ENCODE peak calls at places on chromosomes 13 and 19, in five cellular contexts. One of them, this sample, is unnamed.
A peak's percentile ranks its signal among the peaks of the same experiment; 100 is the strongest.

GRCh38 chr13:21232196-21232595 is 55.7 kb downstream of the MRPL57 start:
- DNase-seq in A549: no peak
- DNase-seq in lung: peak; percentile 24
- DNase-seq in AG04450: peak; percentile 6
- DNase-seq in spleen: no peak
- DNase-seq in this sample: peak; percentile 47

GRCh38 chr13:38417727-38418126 is 68.1 kb downstream of the UFM1 start:
- DNase-seq in A549: no peak
- DNase-seq in lung: no peak
- DNase-seq in AG04450: no peak
- DNase-seq in spleen: no peak
- DNase-seq in this sample: no peak

GRCh38 chr13:71242191-71242590 is 624.8 kb downstream of the DACH1 start:
- DNase-seq in A549: no peak
- DNase-seq in lung: no peak
- DNase-seq in AG04450: no peak
- DNase-seq in spleen: no peak
- DNase-seq in this sample: no peak

GRCh38 chr13:83372786-83373185 is 509.5 kb downstream of the SLITRK1 start:
- DNase-seq in A549: no peak
- DNase-seq in lung: no peak
- DNase-seq in AG04450: no peak
- DNase-seq in spleen: no peak
- DNase-seq in this sample: no peak

GRCh38 chr19:49691243-49692101 is 556 bp downstream of the CPT1C start:
- DNase-seq in A549: no peak
- DNase-seq in lung: no peak
- DNase-seq in AG04450: no peak
- DNase-seq in spleen: no peak
- DNase-seq in this sample: no peak

GRCh38 chr19:29831041-29831548 is 19.3 kb downstream of the CCNE1 start:
- DNase-seq in A549: no peak
- DNase-seq in lung: no peak
- DNase-seq in AG04450: no peak
- DNase-seq in spleen: no peak
- DNase-seq in this sample: peak; percentile 32

GRCh38 chr19:40263440-40264313 is 21.5 kb downstream of the AKT2 start:
- DNase-seq in A549: no peak
- DNase-seq in lung: no peak
- DNase-seq in AG04450: no peak
- DNase-seq in spleen: no peak
- DNase-seq in this sample: no peak

GRCh38 chr13:95033890-95034289 is 267.4 kb downstream of the ABCC4 start:
- DNase-seq in A549: no peak
- DNase-seq in lung: no peak
- DNase-seq in AG04450: no peak
- DNase-seq in spleen: no peak
- DNase-seq in this sample: no peak

GRCh38 chr13:23434431-23434830 is 929 bp upstream of the SACS start:
- DNase-seq in A549: no peak
- DNase-seq in lung: no peak
- DNase-seq in AG04450: no peak
- DNase-seq in spleen: no peak
- DNase-seq in this sample: no peak

GRCh38 chr19:46511237-46511636 is 15.6 kb upstream of the PNMA8B start:
- DNase-seq in A549: no peak
- DNase-seq in lung: no peak
- DNase-seq in AG04450: no peak
- DNase-seq in spleen: no peak
- DNase-seq in this sample: no peak

GRCh38 chr19:53991224-53992113 is at the start of gene CACNG6:
- DNase-seq in A549: peak; percentile 86
- DNase-seq in lung: peak; percentile 33
- DNase-seq in AG04450: no peak
- DNase-seq in spleen: no peak
- DNase-seq in this sample: no peak

GRCh38 chr19:49057636-49058234 is at the start of gene CGB7:
- DNase-seq in A549: peak; percentile 77
- DNase-seq in lung: peak; percentile 78
- DNase-seq in AG04450: no peak
- DNase-seq in spleen: peak; percentile 79
- DNase-seq in this sample: peak; percentile 64

GRCh38 chr13:63840551-63841421 is 2425.1 kb upstream of the PCDH20 start:
- DNase-seq in A549: no peak
- DNase-seq in lung: no peak
- DNase-seq in AG04450: no peak
- DNase-seq in spleen: no peak
- DNase-seq in this sample: peak; percentile 59

GRCh38 chr13:40576369-40576768 is 90.1 kb downstream of the FOXO1 start:
- DNase-seq in A549: no peak
- DNase-seq in lung: no peak
- DNase-seq in AG04450: no peak
- DNase-seq in spleen: no peak
- DNase-seq in this sample: no peak

GRCh38 chr13:31860002-31860401 is 120.7 kb downstream of the RXFP2 start:
- DNase-seq in A549: no peak
- DNase-seq in lung: no peak
- DNase-seq in AG04450: no peak
- DNase-seq in spleen: no peak
- DNase-seq in this sample: peak; percentile 32

GRCh38 chr13:109770436-109770835 is 15.9 kb downstream of the IRS2 start:
- DNase-seq in A549: no peak
- DNase-seq in lung: no peak
- DNase-seq in AG04450: no peak
- DNase-seq in spleen: no peak
- DNase-seq in this sample: no peak

GRCh38 chr13:22463089-22463488 is 717.7 kb upstream of the SGCG start:
- DNase-seq in A549: no peak
- DNase-seq in lung: no peak
- DNase-seq in AG04450: no peak
- DNase-seq in spleen: no peak
- DNase-seq in this sample: no peak

GRCh38 chr13:30113983-30114491 is 193.3 kb downstream of the KATNAL1 start:
- DNase-seq in A549: no peak
- DNase-seq in lung: peak; percentile 64
- DNase-seq in AG04450: no peak
- DNase-seq in spleen: no peak
- DNase-seq in this sample: no peak

GRCh38 chr13:39516140-39516539 is 86.9 kb downstream of the LHFPL6 start:
- DNase-seq in A549: no peak
- DNase-seq in lung: no peak
- DNase-seq in AG04450: no peak
- DNase-seq in spleen: no peak
- DNase-seq in this sample: no peak

GRCh38 chr19:43105496-43105895 is 23.0 kb upstream of the PSG2 start:
- DNase-seq in A549: no peak
- DNase-seq in lung: no peak
- DNase-seq in AG04450: no peak
- DNase-seq in spleen: no peak
- DNase-seq in this sample: no peak

GRCh38 chr19:47247308-47247990 is 8.9 kb upstream of the CCDC9 start:
- DNase-seq in A549: peak; percentile 73
- DNase-seq in lung: peak; percentile 84
- DNase-seq in AG04450: peak; percentile 49
- DNase-seq in spleen: peak; percentile 93
- DNase-seq in this sample: peak; percentile 87

GRCh38 chr13:42997381-42997780 is 5.3 kb upstream of the EPSTI1 start:
- DNase-seq in A549: no peak
- DNase-seq in lung: no peak
- DNase-seq in AG04450: no peak
- DNase-seq in spleen: no peak
- DNase-seq in this sample: no peak

GRCh38 chr13:106566682-106567420 is 1.1 kb downstream of the ARGLU1 start:
- DNase-seq in A549: peak; percentile 35
- DNase-seq in lung: peak; percentile 75
- DNase-seq in AG04450: no peak
- DNase-seq in spleen: peak; percentile 91
- DNase-seq in this sample: peak; percentile 63

GRCh38 chr19:7500811-7501450 is 12.1 kb upstream of the PEX11G start:
- DNase-seq in A549: peak; percentile 65
- DNase-seq in lung: no peak
- DNase-seq in AG04450: no peak
- DNase-seq in spleen: peak; percentile 87
- DNase-seq in this sample: no peak

GRCh38 chr19:48611872-48612271 is 3.0 kb downstream of the FAM83E start:
- DNase-seq in A549: no peak
- DNase-seq in lung: no peak
- DNase-seq in AG04450: no peak
- DNase-seq in spleen: no peak
- DNase-seq in this sample: no peak

GRCh38 chr19:861756-862528 is 2.5 kb downstream of the CFD start:
- DNase-seq in A549: no peak
- DNase-seq in lung: peak; percentile 73
- DNase-seq in AG04450: no peak
- DNase-seq in spleen: peak; percentile 88
- DNase-seq in this sample: no peak

GRCh38 chr19:1923319-1923718 is 17.7 kb upstream of the CSNK1G2 start:
- DNase-seq in A549: no peak
- DNase-seq in lung: no peak
- DNase-seq in AG04450: no peak
- DNase-seq in spleen: no peak
- DNase-seq in this sample: no peak
- H3K27ac ChIP-seq in A549: no peak overlapping the region
- H3K27ac ChIP-seq in lung: no peak overlapping the region
- H3K27ac ChIP-seq in AG04450: no peak overlapping the region
- H3K27ac ChIP-seq in spleen: peak overlapping the region; percentile 73
- H3K27ac ChIP-seq in this sample: no peak overlapping the region

GRCh38 chr13:28136916-28137315 is 1.4 kb upstream of the PAN3 start:
- DNase-seq in A549: no peak
- DNase-seq in lung: no peak
- DNase-seq in AG04450: no peak
- DNase-seq in spleen: no peak
- DNase-seq in this sample: no peak

GRCh38 chr13:28140433-28141125 is 2.2 kb downstream of the PAN3 start:
- DNase-seq in A549: no peak
- DNase-seq in lung: no peak
- DNase-seq in AG04450: no peak
- DNase-seq in spleen: no peak
- DNase-seq in this sample: no peak

GRCh38 chr13:28138012-28138755 is at the start of gene PAN3:
- DNase-seq in A549: peak; percentile 55
- DNase-seq in lung: peak; percentile 91
- DNase-seq in AG04450: peak; percentile 74
- DNase-seq in spleen: peak; percentile 99
- DNase-seq in this sample: peak; percentile 95

GRCh38 chr13:28138756-28139470 is 568 bp downstream of the PAN3 start:
- DNase-seq in A549: peak; percentile 42
- DNase-seq in lung: peak; percentile 89
- DNase-seq in AG04450: peak; percentile 85
- DNase-seq in spleen: peak; percentile 96
- DNase-seq in this sample: peak; percentile 84

DNA sequence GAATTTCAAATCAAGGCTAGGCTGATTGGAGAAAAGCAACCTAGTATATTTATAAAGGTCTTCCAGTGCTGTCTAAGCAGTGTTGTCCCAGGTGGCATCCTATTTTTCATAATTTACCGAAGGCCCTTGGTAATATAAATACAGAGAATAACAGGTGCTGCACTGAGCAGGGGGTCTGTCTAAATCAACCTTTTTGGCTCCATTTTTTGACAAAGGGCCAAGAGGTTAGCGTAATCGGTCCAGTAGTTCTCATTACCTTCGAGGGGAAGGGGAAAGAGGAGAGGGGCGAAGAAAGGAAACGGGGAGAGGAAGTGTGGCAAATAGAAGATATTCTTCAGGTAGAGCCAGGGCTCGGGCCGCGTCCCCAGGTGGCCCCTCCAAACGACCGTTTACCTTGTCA is 789 bp upstream of the PAN3 start:
- DNase-seq in A549: no peak
- DNase-seq in lung: no peak
- DNase-seq in AG04450: no peak
- DNase-seq in spleen: no peak
- DNase-seq in this sample: no peak
- H3K27ac ChIP-seq in A549: peak overlapping the region; percentile 100
- H3K27ac ChIP-seq in lung: peak overlapping the region; percentile 99
- H3K27ac ChIP-seq in AG04450: peak overlapping the region; percentile 92
- H3K27ac ChIP-seq in spleen: peak overlapping the region; percentile 100
- H3K27ac ChIP-seq in this sample: peak overlapping the region; percentile 96

DNA sequence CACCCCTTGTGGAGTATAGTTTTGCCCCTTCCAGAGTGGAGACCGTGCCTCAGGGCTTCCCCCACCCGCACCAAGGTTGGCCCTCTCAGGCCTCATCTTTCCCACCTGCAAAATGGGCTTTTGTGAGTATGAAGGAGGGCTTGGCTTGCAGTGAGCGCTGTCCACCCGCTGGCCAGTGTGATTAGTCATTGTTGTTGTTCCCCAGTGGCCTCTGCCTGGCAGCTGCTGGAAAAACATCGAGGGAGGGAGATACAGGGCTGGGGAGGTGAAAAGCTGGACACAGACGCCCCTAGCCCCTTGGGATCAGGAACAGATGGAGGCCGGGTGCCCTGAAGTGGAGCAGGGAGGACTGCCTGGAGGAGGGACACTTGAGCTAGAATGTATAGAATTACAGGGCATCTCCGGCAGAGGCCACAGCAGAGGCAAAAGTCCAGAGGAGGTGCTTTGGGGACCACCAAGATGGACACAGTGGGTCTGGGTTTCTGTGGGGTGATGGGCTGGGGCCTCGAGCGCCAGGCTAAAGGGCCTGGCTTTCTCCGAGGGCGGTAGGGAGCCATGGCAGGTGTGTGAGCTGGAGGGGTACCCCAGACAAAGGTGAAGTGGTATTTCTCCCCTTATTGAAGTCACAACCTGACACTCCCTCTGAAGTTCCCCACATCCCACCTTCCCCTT is 3.9 kb upstream of the IL12RB1 start:
- DNase-seq in A549: no peak
- DNase-seq in lung: no peak
- DNase-seq in AG04450: no peak
- DNase-seq in spleen: peak; percentile 83
- DNase-seq in this sample: no peak
- H3K27ac ChIP-seq in A549: no peak overlapping the region
- H3K27ac ChIP-seq in lung: no peak overlapping the region
- H3K27ac ChIP-seq in AG04450: no peak overlapping the region
- H3K27ac ChIP-seq in spleen: peak overlapping the region; percentile 97
- H3K27ac ChIP-seq in this sample: peak overlapping the region; percentile 42

DNA sequence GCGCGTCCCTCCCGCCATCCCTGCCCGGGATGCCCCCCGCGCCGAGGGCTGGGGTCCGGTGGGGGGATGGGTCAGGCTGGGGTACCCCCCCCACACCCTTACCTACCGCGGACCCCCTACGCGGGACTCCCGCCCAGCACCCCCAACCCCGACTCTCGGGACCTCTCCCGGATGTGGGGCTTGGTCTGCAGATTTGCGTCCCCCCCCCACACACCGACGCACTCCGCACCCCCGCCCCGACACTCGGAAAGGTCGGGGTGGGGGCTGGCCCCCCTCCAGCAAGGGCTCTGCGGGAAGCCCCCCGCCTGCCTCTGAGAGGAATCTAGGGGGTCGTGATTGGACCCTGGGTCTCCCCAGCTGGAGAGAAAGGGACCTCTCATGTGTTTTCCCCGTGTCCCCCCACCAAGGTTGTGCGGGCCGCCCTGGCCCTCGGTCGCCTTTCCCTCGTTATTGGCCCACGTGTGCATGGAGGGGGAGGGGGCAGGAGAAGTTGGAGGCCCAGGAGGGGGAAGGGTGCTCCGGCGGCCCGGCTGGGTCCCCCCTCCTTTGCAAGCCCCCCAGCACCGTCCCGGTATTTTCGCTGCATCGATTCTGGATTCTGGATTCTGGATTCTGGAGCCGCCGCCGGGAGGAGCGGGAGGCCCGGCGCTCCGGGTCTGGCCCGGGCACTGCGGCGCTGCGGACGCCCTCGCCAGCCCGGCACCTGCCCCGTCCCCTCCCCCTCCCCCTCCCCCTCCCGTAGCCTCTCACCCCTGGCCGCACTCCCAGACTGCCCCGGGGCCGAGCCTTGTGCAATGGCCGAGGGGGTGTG is 583 bp downstream of the NFIC start:
- DNase-seq in A549: no peak
- DNase-seq in lung: no peak
- DNase-seq in AG04450: no peak
- DNase-seq in spleen: peak; percentile 84
- DNase-seq in this sample: peak; percentile 85
- H3K27ac ChIP-seq in A549: peak overlapping the region; percentile 100
- H3K27ac ChIP-seq in lung: peak overlapping the region; percentile 95
- H3K27ac ChIP-seq in AG04450: peak overlapping the region; percentile 65
- H3K27ac ChIP-seq in spleen: peak overlapping the region; percentile 96
- H3K27ac ChIP-seq in this sample: peak overlapping the region; percentile 99

This sample was measured in tibial artery.